ENCODE peak calls at places on chromosomes 13 and 19, in ten cellular contexts. U is choroid plexus epithelial cell; V is CD8-positive, alpha-beta T cell; L is esophagus squamous epithelium; T is Calu3; N is BJ; Q is heart left ventricle; P is body of pancreas; F is gastrocnemius medialis; B is Panc1. Z is an unnamed sample.

GRCh38 chr19:54248016-54248601 is 5.5 kb upstream of the LILRA6 start:
- DNase-seq in U (peak), V (no peak), L (no peak), T (no peak), N (no peak), Q (peak), P (no peak), F (peak), B (no peak), Z (no peak)

GRCh38 chr13:99040536-99041141 is 62.8 kb upstream of the DOCK9 start:
- DNase-seq in U (no peak), V (no peak), L (no peak), T (no peak), N (no peak), Q (no peak), P (no peak), F (no peak), B (no peak), Z (no peak)

GRCh38 chr19:51375504-51376221 is 3.2 kb upstream of the NKG7 start:
- DNase-seq in U (no peak), V (no peak), L (no peak), T (no peak), N (no peak), Q (no peak), P (no peak), F (no peak), B (no peak), Z (no peak)

GRCh38 chr19:3670258-3670795 is 29.9 kb downstream of the PIP5K1C start:
- DNase-seq in U (peak), V (no peak), L (no peak), T (no peak), N (peak), Q (peak), P (peak), F (peak), B (no peak), Z (no peak)

GRCh38 chr19:50549059-50549926 is 18.9 kb downstream of the LRRC4B start:
- DNase-seq in U (no peak), V (no peak), L (no peak), T (no peak), N (no peak), Q (no peak), P (no peak), F (no peak), B (no peak), Z (no peak)

GRCh38 chr19:49786432-49786831 is 19.6 kb downstream of the AP2A1 start:
- DNase-seq in U (no peak), V (no peak), L (no peak), T (no peak), N (no peak), Q (no peak), P (no peak), F (no peak), B (no peak), Z (peak)

GRCh38 chr13:51629711-51630575 is 45.7 kb downstream of the WDFY2 start:
- DNase-seq in U (no peak), V (no peak), L (no peak), T (no peak), N (no peak), Q (no peak), P (no peak), F (no peak), B (no peak), Z (no peak)

GRCh38 chr13:109376936-109377335 is 409.4 kb downstream of the IRS2 start:
- DNase-seq in U (no peak), V (no peak), L (no peak), T (no peak), N (no peak), Q (no peak), P (no peak), F (no peak), B (no peak), Z (no peak)

GRCh38 chr13:108961542-108962125 is 332.2 kb downstream of the MYO16 start:
- DNase-seq in U (peak), V (no peak), L (no peak), T (no peak), N (no peak), Q (no peak), P (no peak), F (no peak), B (peak), Z (no peak)

GRCh38 chr19:4910594-4911273 is 1.4 kb downstream of the UHRF1 start:
- DNase-seq in U (peak), V (no peak), L (no peak), T (no peak), N (no peak), Q (no peak), P (no peak), F (no peak), B (no peak), Z (no peak)

GRCh38 chr13:113220141-113220598 is 10.8 kb downstream of the CUL4A start:
- DNase-seq in U (peak), V (no peak), L (no peak), T (no peak), N (no peak), Q (peak), P (peak), F (no peak), B (no peak), Z (no peak)

GRCh38 chr19:41407271-41407670 is 9.7 kb downstream of the BCKDHA start:
- DNase-seq in U (peak), V (no peak), L (no peak), T (no peak), N (no peak), Q (no peak), P (no peak), F (no peak), B (no peak), Z (no peak)

GRCh38 chr19:13014101-13014920 is 19.0 kb downstream of the NFIX start:
- DNase-seq in U (no peak), V (no peak), L (no peak), T (no peak), N (no peak), Q (no peak), P (no peak), F (peak), B (no peak), Z (no peak)

GRCh38 chr19:29326351-29326750 is 113.4 kb upstream of the UQCRFS1 start:
- DNase-seq in U (no peak), V (no peak), L (no peak), T (no peak), N (no peak), Q (no peak), P (no peak), F (no peak), B (no peak), Z (no peak)

GRCh38 chr13:80841346-80841882 is 500.5 kb upstream of the SPRY2 start:
- DNase-seq in U (no peak), V (no peak), L (no peak), T (no peak), N (no peak), Q (no peak), P (no peak), F (no peak), B (no peak), Z (no peak)

GRCh38 chr13:23447927-23448326 is 14.4 kb upstream of the SACS start:
- DNase-seq in U (peak), V (no peak), L (no peak), T (no peak), N (peak), Q (no peak), P (no peak), F (no peak), B (no peak), Z (no peak)

GRCh38 chr13:36965767-36966166 is 33.4 kb downstream of the ALG5 start:
- DNase-seq in U (peak), V (no peak), L (no peak), T (peak), N (peak), Q (no peak), P (no peak), F (no peak), B (no peak), Z (peak)

GRCh38 chr13:33188093-33188882 is 97.3 kb downstream of the STARD13 start:
- DNase-seq in U (peak), V (no peak), L (no peak), T (no peak), N (no peak), Q (no peak), P (no peak), F (no peak), B (no peak), Z (no peak)

GRCh38 chr19:28296506-28296905 is 916.4 kb downstream of the UQCRFS1 start:
- DNase-seq in U (peak), V (no peak), L (no peak), T (no peak), N (peak), Q (no peak), P (no peak), F (no peak), B (no peak), Z (no peak)

GRCh38 chr13:87614276-87614675 is 56.9 kb upstream of the SLITRK5 start:
- DNase-seq in U (no peak), V (no peak), L (no peak), T (no peak), N (no peak), Q (no peak), P (no peak), F (no peak), B (no peak), Z (no peak)

GRCh38 chr13:93476175-93476574 is 249.6 kb downstream of the GPC6 start:
- DNase-seq in U (peak), V (no peak), L (no peak), T (no peak), N (no peak), Q (no peak), P (no peak), F (no peak), B (no peak), Z (no peak)

GRCh38 chr13:48653074-48654054 is at the start of gene CYSLTR2:
- DNase-seq in U (peak), V (no peak), L (no peak), T (no peak), N (no peak), Q (no peak), P (no peak), F (no peak), B (no peak), Z (peak)

GRCh38 chr19:39913682-39914333 is 20.6 kb downstream of the FCGBP start:
- DNase-seq in U (no peak), V (no peak), L (no peak), T (no peak), N (no peak), Q (no peak), P (peak), F (no peak), B (no peak), Z (no peak)

GRCh38 chr13:74158028-74158427 is 23.8 kb upstream of the KLF12 start:
- DNase-seq in U (peak), V (no peak), L (no peak), T (no peak), N (no peak), Q (peak), P (no peak), F (no peak), B (no peak), Z (no peak)

DNA sequence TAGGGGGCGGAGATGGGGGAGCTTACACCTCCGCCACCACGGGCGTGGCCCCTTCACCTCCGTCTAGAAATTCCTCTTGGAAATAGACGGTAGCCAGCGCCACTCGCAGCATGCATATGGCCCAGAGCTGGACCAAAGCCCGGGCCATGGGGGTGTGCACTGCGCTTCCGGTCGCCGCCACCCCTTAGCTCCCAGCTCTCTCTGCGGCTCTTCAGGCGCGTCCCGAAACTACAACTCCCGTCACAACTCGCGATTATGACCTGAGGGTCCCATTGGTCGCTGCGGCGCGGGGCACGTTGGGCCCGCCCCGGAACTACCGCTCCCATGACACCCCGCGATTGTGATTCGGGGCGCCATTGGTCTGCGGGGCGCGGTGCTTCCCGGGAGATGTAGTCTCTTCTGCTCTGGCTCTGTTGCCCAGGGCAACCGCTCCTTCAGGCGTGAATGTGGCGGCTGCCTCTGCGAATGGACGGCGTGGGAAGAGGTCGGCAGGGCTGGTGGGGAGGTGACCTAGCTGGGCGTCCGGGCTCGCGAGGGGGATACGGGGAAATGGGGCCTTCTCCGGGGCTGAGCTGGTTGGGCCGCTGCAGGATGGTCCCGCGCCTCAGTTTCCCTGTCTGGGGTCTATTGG is at the start of the genes C19orf44 and CALR3:
- DNase-seq in U (peak), V (peak), L (peak), T (peak), N (peak), Q (peak), P (peak), F (peak), B (peak), Z (peak)
- TF ChIP-seq CTCF in U (peak), V (no peak), L (no peak), T (no peak), N (no peak), Q (peak), P (peak), F (peak), B (no peak), Z (no peak)

DNA sequence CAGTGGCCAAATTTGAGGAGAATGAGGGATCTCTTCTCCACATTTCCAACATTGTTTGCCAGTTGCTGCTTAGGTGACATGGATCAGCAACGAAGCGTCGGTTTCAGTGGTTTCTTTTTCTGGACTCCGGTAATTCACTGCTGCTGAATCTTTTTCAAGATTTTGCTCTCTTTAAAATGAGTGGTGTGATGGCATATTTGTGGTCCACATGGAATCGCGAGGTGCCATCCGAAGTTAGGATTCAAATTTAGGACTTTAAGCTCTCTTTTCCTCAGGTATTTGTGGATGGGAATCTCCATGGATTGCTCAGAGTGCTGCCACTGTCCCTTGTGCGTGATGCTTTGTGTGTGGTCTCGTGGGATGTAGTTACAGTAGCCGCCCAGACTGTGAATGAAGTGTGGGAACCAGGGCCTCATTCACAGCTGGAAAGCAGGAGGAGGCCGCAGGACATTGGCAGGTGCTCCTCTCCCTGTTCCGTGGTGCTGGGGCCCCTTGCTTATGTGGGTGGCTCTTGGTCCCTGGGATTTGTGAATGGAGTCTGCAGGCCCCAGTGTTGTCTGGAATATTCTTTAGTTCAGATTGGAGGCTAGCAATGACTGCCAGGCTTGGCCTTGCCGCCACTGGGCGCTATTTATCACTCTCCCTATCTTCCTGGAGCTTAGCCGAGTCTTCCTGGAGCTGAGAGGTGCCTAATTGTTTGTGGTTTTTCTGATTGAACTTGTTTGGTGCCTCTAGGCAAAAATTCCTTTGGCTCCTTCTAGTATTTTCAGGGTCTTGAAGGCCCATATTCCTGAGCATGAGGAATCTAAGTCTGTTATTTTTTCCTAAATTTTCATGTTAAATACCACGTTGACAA is 1.5 kb downstream of the ILF3 start:
- DNase-seq in U (peak), V (no peak), L (no peak), T (peak), N (no peak), Q (no peak), P (peak), F (no peak), B (no peak), Z (no peak)
- TF ChIP-seq CTCF in U (peak), V (no peak), L (no peak), T (no peak), N (peak), Q (no peak), P (no peak), F (no peak), B (no peak), Z (peak)

GRCh38 chr19:38557205-38557799 is 60.5 kb downstream of the MAP4K1 start:
- DNase-seq in U (no peak), V (peak), L (no peak), T (peak), N (no peak), Q (no peak), P (no peak), F (no peak), B (no peak), Z (no peak)

GRCh38 chr19:38555200-38555599 is 62.6 kb downstream of the MAP4K1 start:
- DNase-seq in U (no peak), V (no peak), L (no peak), T (no peak), N (no peak), Q (no peak), P (no peak), F (no peak), B (no peak), Z (no peak)

GRCh38 chr19:38554676-38555141 is 63.0 kb downstream of the MAP4K1 start:
- DNase-seq in U (no peak), V (no peak), L (no peak), T (no peak), N (no peak), Q (no peak), P (no peak), F (no peak), B (no peak), Z (no peak)

GRCh38 chr19:38559428-38560401 is 58.0 kb downstream of the MAP4K1 start:
- DNase-seq in U (peak), V (peak), L (no peak), T (no peak), N (no peak), Q (no peak), P (no peak), F (no peak), B (no peak), Z (peak)

GRCh38 chr19:38556521-38557174 is 61.1 kb downstream of the MAP4K1 start:
- DNase-seq in U (peak), V (no peak), L (no peak), T (peak), N (no peak), Q (no peak), P (no peak), F (no peak), B (peak), Z (no peak)
- TF ChIP-seq CTCF in U (peak), V (no peak), L (peak), T (no peak), N (no peak), Q (no peak), P (no peak), F (no peak), B (no peak), Z (peak)

DNA sequence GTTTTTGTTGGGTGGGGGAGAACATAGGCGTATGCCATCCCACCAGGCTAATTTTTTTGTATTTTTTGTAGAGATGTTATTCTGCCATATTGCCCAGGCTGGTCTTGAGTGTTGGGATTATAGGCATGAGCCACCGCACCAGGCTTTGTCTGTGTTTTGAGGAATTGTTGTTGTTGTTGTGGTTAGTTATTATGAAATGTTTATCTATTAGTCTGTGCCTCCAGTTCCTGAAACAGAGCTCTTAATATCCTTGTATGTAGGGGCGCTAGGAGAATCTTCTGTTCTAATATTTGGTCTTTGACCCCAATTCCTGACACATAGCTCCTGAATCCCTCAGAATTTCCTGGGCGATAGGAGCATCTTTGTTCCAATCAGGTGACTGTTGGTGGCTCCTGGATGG is 5.6 kb upstream of the LATS2 start:
- DNase-seq in U (no peak), V (no peak), L (no peak), T (no peak), N (no peak), Q (no peak), P (no peak), F (no peak), B (no peak), Z (no peak)
- TF ChIP-seq CTCF in U (no peak), V (no peak), L (no peak), T (no peak), N (no peak), Q (no peak), P (no peak), F (no peak), B (no peak), Z (no peak)